ENCODE peak calls at places on chromosomes 2 and 18, in four cellular contexts. One of them, this sample, is unnamed.

GRCh38 chr2:233436191-233436581 is 81.9 kb downstream of the DGKD start:
- DNase-seq in GM12878: no peak
- DNase-seq in HepG2: no peak
- DNase-seq in K562: no peak
- DNase-seq in this sample: no peak

GRCh38 chr18:49944681-49945080 is 131.3 kb upstream of the ACAA2 start:
- DNase-seq in GM12878: no peak
- DNase-seq in HepG2: no peak
- DNase-seq in K562: peak
- DNase-seq in this sample: peak

GRCh38 chr2:145919507-145919906 is 1399.6 kb upstream of the ZEB2 start:
- DNase-seq in HepG2: no peak
- DNase-seq in K562: no peak
- DNase-seq in GM12878: no peak
- DNase-seq in this sample: no peak

GRCh38 chr2:240391111-240392051 is 44.1 kb upstream of the GPC1 start:
- DNase-seq in GM12878: no peak
- DNase-seq in K562: no peak
- DNase-seq in HepG2: no peak
- DNase-seq in this sample: no peak

GRCh38 chr2:158723921-158724802 is 71.0 kb upstream of the DAPL1 start:
- DNase-seq in HepG2: peak
- DNase-seq in GM12878: no peak
- DNase-seq in K562: peak
- DNase-seq in this sample: peak

GRCh38 chr2:88451647-88452150 is 794 bp downstream of the FOXI3 start:
- DNase-seq in GM12878: no peak
- DNase-seq in K562: no peak
- DNase-seq in HepG2: no peak
- DNase-seq in this sample: peak

GRCh38 chr2:74887445-74887951 is 53.6 kb downstream of the HK2 start:
- DNase-seq in GM12878: no peak
- DNase-seq in K562: no peak
- DNase-seq in HepG2: no peak
- DNase-seq in this sample: no peak

GRCh38 chr2:5980351-5981054 is 288.3 kb downstream of the SOX11 start:
- DNase-seq in HepG2: no peak
- DNase-seq in K562: no peak
- DNase-seq in GM12878: no peak
- DNase-seq in this sample: no peak

GRCh38 chr2:106097370-106098000 is 96.6 kb downstream of the UXS1 start:
- DNase-seq in HepG2: no peak
- DNase-seq in K562: no peak
- DNase-seq in GM12878: no peak
- DNase-seq in this sample: peak

GRCh38 chr2:183541766-183542165 is 417.5 kb downstream of the NUP35 start:
- DNase-seq in GM12878: no peak
- DNase-seq in K562: no peak
- DNase-seq in HepG2: no peak
- DNase-seq in this sample: no peak

GRCh38 chr18:6928359-6928758 is 189.2 kb downstream of the LAMA1 start:
- DNase-seq in HepG2: no peak
- DNase-seq in K562: no peak
- DNase-seq in GM12878: no peak
- DNase-seq in this sample: no peak

GRCh38 chr18:24398515-24398914 is 891 bp upstream of the OSBPL1A start:
- DNase-seq in K562: no peak
- DNase-seq in HepG2: no peak
- DNase-seq in GM12878: no peak
- DNase-seq in this sample: peak

GRCh38 chr2:197674060-197674459 is 1.3 kb downstream of the RFTN2 start:
- DNase-seq in K562: no peak
- DNase-seq in HepG2: peak
- DNase-seq in GM12878: no peak
- DNase-seq in this sample: no peak

GRCh38 chr18:39485696-39486095 is 1920.1 kb upstream of the CELF4 start:
- DNase-seq in HepG2: no peak
- DNase-seq in K562: no peak
- DNase-seq in GM12878: no peak
- DNase-seq in this sample: no peak

GRCh38 chr2:205679410-205680009 is 2.8 kb upstream of the NRP2 start:
- DNase-seq in GM12878: no peak
- DNase-seq in K562: no peak
- DNase-seq in HepG2: no peak
- DNase-seq in this sample: peak

GRCh38 chr18:41618135-41618534 is 336.9 kb upstream of the PIK3C3 start:
- DNase-seq in HepG2: no peak
- DNase-seq in GM12878: no peak
- DNase-seq in K562: no peak
- DNase-seq in this sample: no peak

GRCh38 chr2:215136669-215137328 is 1.6 kb downstream of the ABCA12 start:
- DNase-seq in GM12878: peak
- DNase-seq in HepG2: no peak
- DNase-seq in K562: no peak
- DNase-seq in this sample: no peak

GRCh38 chr2:198657520-198658121 is 800.1 kb downstream of the SATB2 start:
- DNase-seq in K562: peak
- DNase-seq in GM12878: no peak
- DNase-seq in HepG2: peak
- DNase-seq in this sample: peak

GRCh38 chr2:102939207-102939606 is 177.4 kb downstream of the TMEM182 start:
- DNase-seq in K562: no peak
- DNase-seq in GM12878: no peak
- DNase-seq in HepG2: no peak
- DNase-seq in this sample: no peak

GRCh38 chr2:122341007-122341406 is 585.6 kb downstream of the TSN start:
- DNase-seq in HepG2: no peak
- DNase-seq in K562: no peak
- DNase-seq in GM12878: peak
- DNase-seq in this sample: no peak

GRCh38 chr18:12858961-12859360 is 25.1 kb downstream of the PTPN2 start:
- DNase-seq in K562: no peak
- DNase-seq in HepG2: no peak
- DNase-seq in GM12878: no peak
- DNase-seq in this sample: no peak

GRCh38 chr2:68094111-68094510 is 31.3 kb upstream of the C1D start:
- DNase-seq in HepG2: no peak
- DNase-seq in K562: no peak
- DNase-seq in GM12878: no peak
- DNase-seq in this sample: no peak

GRCh38 chr18:11849845-11850747 is 1.1 kb upstream of the CHMP1B start:
- DNase-seq in HepG2: peak
- DNase-seq in K562: peak
- DNase-seq in GM12878: no peak
- DNase-seq in this sample: peak

GRCh38 chr2:86185517-86186212 is 9.6 kb downstream of the IMMT start:
- DNase-seq in HepG2: no peak
- DNase-seq in GM12878: no peak
- DNase-seq in K562: no peak
- DNase-seq in this sample: no peak

GRCh38 chr2:157283468-157283867 is 26.0 kb downstream of the GALNT5 start:
- DNase-seq in HepG2: no peak
- DNase-seq in GM12878: no peak
- DNase-seq in K562: no peak
- DNase-seq in this sample: no peak

GRCh38 chr2:10709290-10709939 is 12.0 kb upstream of the ATP6V1C2 start:
- DNase-seq in GM12878: no peak
- DNase-seq in K562: peak
- DNase-seq in HepG2: peak
- DNase-seq in this sample: peak

DNA sequence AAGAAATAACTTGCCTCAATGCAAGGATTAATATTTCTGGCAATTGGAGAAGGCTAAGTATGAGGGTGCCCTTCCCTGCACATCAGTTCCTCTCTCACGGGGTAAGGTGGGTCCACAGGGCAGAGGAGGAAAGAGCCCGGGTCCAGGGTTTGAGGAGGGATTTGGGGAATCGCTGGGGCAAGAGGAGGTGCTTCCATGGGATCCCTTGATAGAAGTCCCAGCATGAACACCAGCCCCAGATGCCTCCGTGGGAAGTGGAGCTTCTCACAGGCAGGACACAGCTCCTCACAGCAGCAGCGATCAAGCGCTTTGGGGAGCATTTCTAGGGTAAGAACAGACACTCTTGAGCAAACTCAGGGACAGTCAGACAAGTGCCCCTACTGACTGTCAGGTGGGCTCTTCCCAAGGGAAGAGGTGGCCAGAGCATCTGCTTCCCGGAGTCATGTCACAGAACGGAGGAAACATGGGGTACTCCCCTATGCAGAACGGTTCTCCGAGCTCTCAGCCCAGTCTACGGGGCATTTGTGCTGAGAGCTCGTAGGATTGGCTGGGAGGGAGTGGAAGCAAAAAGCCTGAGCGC is 218.9 kb upstream of the ARL4C start:
- DNase-seq in K562: no peak
- DNase-seq in GM12878: no peak
- DNase-seq in HepG2: no peak
- DNase-seq in this sample: no peak
- H2AFZ ChIP-seq in K562: no peak
- H2AFZ ChIP-seq in GM12878: no peak
- H2AFZ ChIP-seq in HepG2: no peak
- H2AFZ ChIP-seq in this sample: peak

GRCh38 chr2:178833382-178833781 is 26.2 kb upstream of the TTN start:
- DNase-seq in HepG2: no peak
- DNase-seq in K562: no peak
- DNase-seq in GM12878: no peak
- DNase-seq in this sample: no peak
- TF ChIP-seq REST in HepG2: no peak
- TF ChIP-seq REST in K562: no peak
- TF ChIP-seq REST in GM12878: no peak
- TF ChIP-seq REST in this sample: no peak

GRCh38 chr18:74430231-74430630 is 26.9 kb downstream of the DIPK1C start:
- DNase-seq in K562: no peak
- DNase-seq in HepG2: no peak
- DNase-seq in GM12878: no peak
- DNase-seq in this sample: no peak
- TF ChIP-seq JUNB in K562: no peak
- TF ChIP-seq JUNB in HepG2: no peak
- TF ChIP-seq JUNB in GM12878: no peak
- TF ChIP-seq JUNB in this sample: no peak

DNA sequence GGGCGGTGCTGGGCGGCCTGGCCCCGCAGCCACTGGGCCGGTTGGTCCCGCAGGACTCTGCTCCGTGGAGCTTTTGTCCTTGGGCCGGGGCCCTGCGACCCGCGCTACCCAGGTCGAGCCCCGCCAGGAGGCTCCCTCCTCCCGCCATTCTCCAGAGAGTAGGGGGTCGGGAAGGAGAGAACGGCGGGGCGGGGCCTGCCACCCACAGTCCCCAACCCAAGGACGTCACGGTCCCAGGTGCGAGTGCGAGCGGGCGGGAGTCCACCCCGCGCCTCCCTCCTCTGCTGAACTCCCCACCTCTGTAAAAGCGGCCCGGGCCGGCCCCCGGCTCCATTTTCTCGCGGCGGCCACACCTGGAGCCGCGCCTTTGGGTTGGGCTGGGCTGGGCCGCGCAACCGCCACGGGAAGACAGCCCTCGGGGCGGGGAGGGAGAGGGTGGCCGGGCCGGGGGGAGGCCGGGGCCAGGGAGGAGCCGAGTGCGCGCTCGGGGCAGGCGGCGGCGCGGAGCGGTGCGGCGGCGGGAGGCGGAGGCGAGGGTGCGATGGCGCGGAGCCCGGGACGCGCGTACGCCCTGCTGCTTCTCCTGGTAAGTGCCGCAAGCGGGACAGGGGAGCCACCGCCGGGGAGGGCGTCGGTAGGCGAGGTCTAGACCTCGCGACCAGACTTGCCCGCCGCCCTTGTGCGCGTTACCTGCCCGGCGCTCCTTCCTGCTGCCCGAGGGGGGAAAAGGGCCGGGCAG is at the start of gene DSG2:
- DNase-seq in GM12878: no peak
- DNase-seq in HepG2: peak
- DNase-seq in K562: peak
- DNase-seq in this sample: peak
- H2AFZ ChIP-seq in GM12878: peak
- H2AFZ ChIP-seq in HepG2: peak
- H2AFZ ChIP-seq in K562: peak
- H2AFZ ChIP-seq in this sample: peak

GRCh38 chr2:43051316-43051715 is 175.1 kb downstream of the ZFP36L2 start:
- DNase-seq in HepG2: no peak
- DNase-seq in GM12878: no peak
- DNase-seq in K562: no peak
- DNase-seq in this sample: no peak
- TF ChIP-seq REST in HepG2: no peak
- TF ChIP-seq REST in GM12878: no peak
- TF ChIP-seq REST in K562: no peak
- TF ChIP-seq REST in this sample: no peak

GRCh38 chr18:54125429-54125828 is 99.0 kb downstream of the MBD2 start:
- DNase-seq in K562: no peak
- DNase-seq in HepG2: no peak
- DNase-seq in GM12878: no peak
- DNase-seq in this sample: no peak
- TF ChIP-seq JUNB in K562: no peak
- TF ChIP-seq JUNB in HepG2: no peak
- TF ChIP-seq JUNB in GM12878: no peak
- TF ChIP-seq JUNB in this sample: no peak

This sample was measured in GM23338.